ENCODE peak calls at places on chromosomes 3 and 15, in eight cellular contexts. M, S, T, Z, N, P, G and W are unnamed samples.

GRCh38 chr3:155282416-155283091 is 10.9 kb downstream of the STRIT1 start:
- DNase-seq in M (peak; percentile 94), S (no peak), T (no peak), P (no peak), N (no peak), G (no peak), Z (no peak), W (no peak)

GRCh38 chr15:88142141-88142540 is 114.4 kb downstream of the NTRK3 start:
- DNase-seq in M (no peak), S (no peak), P (no peak), Z (no peak), G (no peak), T (no peak), N (no peak), W (no peak)

GRCh38 chr15:92142242-92143232 is 251.1 kb upstream of the ST8SIA2 start:
- DNase-seq in T (no peak), P (no peak), S (no peak), M (no peak), G (no peak), Z (no peak), N (no peak), W (no peak)

GRCh38 chr3:15979490-15979889 is 181.7 kb upstream of the ANKRD28 start:
- DNase-seq in Z (no peak), S (no peak), G (no peak), N (no peak), M (no peak), P (no peak), T (no peak), W (peak; percentile 30)

GRCh38 chr15:69652906-69653305 is 200.3 kb downstream of the RPLP1 start:
- DNase-seq in S (no peak), N (no peak), G (no peak), M (no peak), Z (no peak), P (no peak), T (no peak), W (no peak)

GRCh38 chr3:13540332-13540995 is 8.5 kb upstream of the FBLN2 start:
- DNase-seq in T (peak; percentile 60), G (no peak), S (no peak), M (no peak), Z (no peak), P (no peak), N (no peak), W (no peak)

GRCh38 chr15:41256577-41257038 is 25.5 kb downstream of the CHP1 start:
- DNase-seq in P (no peak), S (no peak), M (no peak), Z (no peak), T (no peak), N (peak; percentile 58), G (no peak), W (no peak)

GRCh38 chr15:33094336-33094735 is 100.2 kb downstream of the FMN1 start:
- DNase-seq in G (no peak), M (no peak), P (no peak), Z (no peak), T (no peak), N (no peak), S (no peak), W (no peak)

GRCh38 chr3:166367947-166368533 is 530.8 kb upstream of the BCHE start:
- DNase-seq in N (no peak), G (no peak), S (no peak), M (no peak), Z (no peak), T (no peak), P (no peak), W (no peak)

GRCh38 chr3:8724108-8724752 is 9.4 kb upstream of the CAV3 start:
- DNase-seq in P (no peak), Z (no peak), N (no peak), T (no peak), S (no peak), M (no peak), G (no peak), W (no peak)

GRCh38 chr3:168212664-168213255 is 117.0 kb upstream of the GOLIM4 start:
- DNase-seq in S (no peak), N (no peak), Z (no peak), G (no peak), T (no peak), P (no peak), M (no peak), W (no peak)

GRCh38 chr3:49461443-49462171 is 8.5 kb upstream of the DAG1 start:
- DNase-seq in S (no peak), N (peak; percentile 80), G (no peak), P (peak; percentile 88), M (no peak), T (no peak), Z (no peak), W (no peak)

GRCh38 chr3:136330900-136331299 is 80.8 kb downstream of the PCCB start:
- DNase-seq in Z (no peak), G (no peak), S (no peak), M (peak; percentile 53), N (no peak), T (no peak), P (no peak), W (no peak)

GRCh38 chr3:136266468-136266867 is 16.3 kb downstream of the PCCB start:
- DNase-seq in M (no peak), P (no peak), T (no peak), Z (no peak), N (no peak), G (no peak), S (no peak), W (no peak)

GRCh38 chr3:189941125-189941524 is 179.6 kb downstream of the P3H2 start:
- DNase-seq in N (no peak), G (no peak), M (no peak), T (no peak), P (peak; percentile 14), Z (no peak), S (no peak), W (no peak)

GRCh38 chr3:125037498-125038150 is 18.2 kb downstream of the HEG1 start:
- DNase-seq in S (no peak), T (no peak), G (no peak), N (no peak), M (no peak), P (no peak), Z (no peak), W (no peak)

DNA sequence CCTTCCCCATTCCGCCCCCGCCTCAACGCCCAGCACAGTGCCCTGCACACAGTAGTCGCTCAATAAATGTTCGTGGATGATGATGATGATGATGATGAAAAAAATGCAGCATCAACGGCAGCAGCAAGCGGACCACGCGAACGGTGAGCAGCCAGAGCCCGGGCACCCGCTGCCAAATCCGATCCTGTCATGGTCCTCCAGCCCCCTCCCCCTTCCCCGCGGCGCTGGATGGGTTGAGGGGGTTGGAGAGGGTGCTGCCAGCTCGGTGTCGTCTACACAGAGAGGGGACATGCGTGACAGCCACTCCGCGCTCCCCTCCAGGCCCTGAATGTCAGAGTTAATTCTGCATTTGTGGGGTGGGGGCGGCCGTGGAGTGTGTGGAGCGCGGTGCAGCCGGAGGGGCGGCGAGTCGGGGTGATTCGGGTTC is 693 bp downstream of the CACNA1D start:
- DNase-seq in T (no peak), M (no peak), G (no peak), S (no peak), P (peak; percentile 42), Z (no peak), N (no peak), W (no peak)
- H3K4me3 ChIP-seq in T (peak overlapping the region; percentile 31), M (no peak overlapping the region), G (peak overlapping the region; percentile 18), S (no peak overlapping the region), P (peak overlapping the region; percentile 73), Z (no peak overlapping the region), N (no peak overlapping the region), W (peak overlapping the region; percentile 49)

GRCh38 chr3:44918087-44918486 is 43.7 kb downstream of the TGM4 start:
- DNase-seq in S (no peak), N (no peak), Z (no peak), G (no peak), P (no peak), T (no peak), M (no peak), W (no peak)

GRCh38 chr3:44918581-44918980 is 44.2 kb downstream of the TGM4 start:
- DNase-seq in Z (no peak), M (no peak), G (no peak), N (no peak), S (no peak), T (no peak), P (peak; percentile 14), W (no peak)

GRCh38 chr3:44915702-44916438 is 41.5 kb downstream of the TGM4 start:
- DNase-seq in G (no peak), P (peak; percentile 65), T (no peak), M (peak; percentile 28), N (no peak), Z (no peak), S (no peak), W (no peak)

GRCh38 chr3:44913868-44914468 is 39.6 kb downstream of the TGM4 start:
- DNase-seq in N (peak; percentile 70), Z (peak; percentile 40), G (peak; percentile 40), S (no peak), P (peak; percentile 89), T (peak; percentile 34), M (peak; percentile 85), W (peak; percentile 34)

GRCh38 chr3:44914936-44915335 is 40.5 kb downstream of the TGM4 start:
- DNase-seq in T (no peak), Z (no peak), P (peak; percentile 60), S (no peak), M (peak; percentile 63), G (no peak), N (peak; percentile 30), W (no peak)
- TF ChIP-seq CTCF in T (no peak), Z (no peak), P (peak; percentile 42), S (peak; percentile 49), M (peak; percentile 75), G (peak; percentile 55), N (peak; percentile 48), W (peak; percentile 67)

GRCh38 chr3:46566040-46566631 is at the start of gene LRRC2:
- DNase-seq in P (peak; percentile 72), T (peak; percentile 77), G (no peak), S (no peak), M (no peak), Z (no peak), N (peak; percentile 19), W (no peak)
- H3K4me3 ChIP-seq in P (peak within 1 kb of the TSS; percentile 56), T (peak within 1 kb of the TSS; percentile 58), G (no peak within 1 kb of the TSS), S (no peak within 1 kb of the TSS), M (peak within 1 kb of the TSS; percentile 14), Z (peak within 1 kb of the TSS; percentile 44), N (peak within 1 kb of the TSS; percentile 39), W (peak within 1 kb of the TSS; percentile 26)

GRCh38 chr3:66338927-66339326 is 118.1 kb downstream of the SLC25A26 start:
- DNase-seq in N (no peak), Z (no peak), P (no peak), M (no peak), G (no peak), S (no peak), T (no peak), W (no peak)

GRCh38 chr3:66335671-66336070 is 114.9 kb downstream of the SLC25A26 start:
- DNase-seq in M (no peak), P (peak; percentile 55), T (no peak), N (no peak), Z (no peak), S (no peak), G (no peak), W (no peak)

GRCh38 chr3:66336358-66336766 is 115.6 kb downstream of the SLC25A26 start:
- DNase-seq in M (no peak), G (no peak), T (no peak), P (no peak), N (no peak), S (no peak), Z (no peak), W (no peak)
- TF ChIP-seq CTCF in M (no peak), G (no peak), T (no peak), P (no peak), N (no peak), S (no peak), Z (no peak), W (no peak)